ENCODE peak calls at places on chromosomes 4 and X, in eight cellular contexts. N is HT1080; R is NCI-H1105; C is activated naive CD8-positive, alpha-beta T cell treated with anti-CD3 and anti-CD28 coated beads, Interleukin-2, amount 10 ng/mL, durations not matched to agents 7 days and 5 days; Q is ELF-1; M is AG20443; X is DND-41; O is esophagus muscularis mucosa. G is an unnamed sample.

GRCh38 chrX:68755726-68756125 is 73.1 kb upstream of the EFNB1 start:
- DNase-seq in N (no peak), R (no peak), C (no peak), Q (no peak), M (no peak), X (no peak), O (no peak), G (no peak)

GRCh38 chrX:21806691-21807090 is 32.7 kb upstream of the MBTPS2 start:
- DNase-seq in N (peak), R (no peak), C (no peak), Q (no peak), M (no peak), X (no peak), O (no peak), G (no peak)

GRCh38 chr4:7124643-7125442 is 57.0 kb upstream of the GRPEL1 start:
- DNase-seq in N (peak), R (peak), C (no peak), Q (peak), M (peak), X (no peak), O (peak), G (peak)

GRCh38 chr4:824461-825062 is 1.4 kb downstream of the CPLX1 start:
- DNase-seq in N (no peak), R (no peak), C (no peak), Q (no peak), M (no peak), X (no peak), O (no peak), G (no peak)

GRCh38 chrX:8139713-8140112 is 31.4 kb downstream of the VCX2 start:
- DNase-seq in N (peak), R (no peak), C (no peak), Q (no peak), M (no peak), X (no peak), O (no peak), G (peak)

GRCh38 chr4:158316264-158316663 is 106.0 kb downstream of the TMEM144 start:
- DNase-seq in N (no peak), R (no peak), C (no peak), Q (no peak), M (no peak), X (no peak), O (no peak), G (no peak)

GRCh38 chr4:98260047-98260578 is 1.1 kb upstream of the RAP1GDS1 start:
- DNase-seq in N (no peak), R (peak), C (no peak), Q (peak), M (peak), X (no peak), O (no peak), G (peak)

GRCh38 chr4:13705521-13706035 is 78.1 kb upstream of the BOD1L1 start:
- DNase-seq in N (peak), R (peak), C (no peak), Q (peak), M (no peak), X (no peak), O (no peak), G (peak)

GRCh38 chr4:7158991-7159390 is 33.3 kb upstream of the SORCS2 start:
- DNase-seq in N (no peak), R (no peak), C (peak), Q (no peak), M (no peak), X (no peak), O (no peak), G (no peak)

GRCh38 chr4:109691411-109691920 is 11.8 kb downstream of the CASP6 start:
- DNase-seq in N (no peak), R (no peak), C (no peak), Q (no peak), M (no peak), X (no peak), O (no peak), G (no peak)

GRCh38 chrX:99271641-99272040 is 1138.4 kb downstream of the PCDH19 start:
- DNase-seq in N (no peak), R (no peak), C (no peak), Q (peak), M (no peak), X (peak), O (no peak), G (no peak)

GRCh38 chrX:130680164-130681035 is 222.6 kb downstream of the ENOX2 start:
- DNase-seq in N (no peak), R (no peak), C (no peak), Q (no peak), M (peak), X (no peak), O (no peak), G (no peak)

GRCh38 chr4:37816006-37816405 is 10.5 kb upstream of the PGM2 start:
- DNase-seq in N (no peak), R (no peak), C (no peak), Q (no peak), M (no peak), X (no peak), O (peak), G (no peak)

GRCh38 chr4:40264995-40265909 is 68.4 kb downstream of the RHOH start:
- DNase-seq in N (peak), R (no peak), C (peak), Q (peak), M (no peak), X (peak), O (no peak), G (no peak)

GRCh38 chr4:107349266-107349665 is 313.2 kb upstream of the DKK2 start:
- DNase-seq in N (peak), R (no peak), C (no peak), Q (peak), M (no peak), X (no peak), O (no peak), G (no peak)

GRCh38 chr4:13168326-13168725 is 315.8 kb downstream of the RAB28 start:
- DNase-seq in N (no peak), R (no peak), C (no peak), Q (no peak), M (no peak), X (no peak), O (no peak), G (no peak)

GRCh38 chrX:29561417-29561816 is 653.9 kb upstream of the MAGEB2 start:
- DNase-seq in N (peak), R (no peak), C (no peak), Q (no peak), M (no peak), X (no peak), O (no peak), G (no peak)

GRCh38 chrX:43878902-43879526 is 3.2 kb downstream of the MAOB start:
- DNase-seq in N (no peak), R (no peak), C (no peak), Q (no peak), M (no peak), X (no peak), O (no peak), G (no peak)

GRCh38 chr4:4780634-4781287 is 78.7 kb upstream of the MSX1 start:
- DNase-seq in N (peak), R (no peak), C (no peak), Q (no peak), M (peak), X (no peak), O (no peak), G (peak)

GRCh38 chr4:8052160-8052691 is 106.4 kb downstream of the ABLIM2 start:
- DNase-seq in N (no peak), R (no peak), C (no peak), Q (no peak), M (no peak), X (no peak), O (no peak), G (no peak)